ENCODE peak calls at places on chromosomes 2 and 18, in seven cellular contexts. One of them, this sample, is unnamed.
A peak's percentile ranks its signal among the peaks of the same experiment; 100 is the strongest.

GRCh38 chr2:95292623-95293260 is 4.4 kb upstream of the KCNIP3 start:
- DNase-seq in heart left ventricle: no peak
- DNase-seq in progenitor cell of endocrine pancreas: no peak
- DNase-seq in Calu3: no peak
- DNase-seq in IMR-90: no peak
- DNase-seq in fibroblast of lung: no peak
- DNase-seq in NB4: no peak
- DNase-seq in this sample: no peak

GRCh38 chr2:174697267-174697666 is 67.0 kb downstream of the CHRNA1 start:
- DNase-seq in progenitor cell of endocrine pancreas: peak; percentile 28
- DNase-seq in fibroblast of lung: peak; percentile 56
- DNase-seq in NB4: peak; percentile 80
- DNase-seq in Calu3: peak; percentile 66
- DNase-seq in heart left ventricle: peak; percentile 52
- DNase-seq in IMR-90: peak; percentile 57
- DNase-seq in this sample: peak; percentile 77

GRCh38 chr2:152409691-152410597 is 75.0 kb downstream of the FMNL2 start:
- DNase-seq in fibroblast of lung: no peak
- DNase-seq in Calu3: no peak
- DNase-seq in heart left ventricle: no peak
- DNase-seq in NB4: peak; percentile 36
- DNase-seq in IMR-90: peak; percentile 75
- DNase-seq in progenitor cell of endocrine pancreas: no peak
- DNase-seq in this sample: no peak

GRCh38 chr18:47075098-47075883 is 39.9 kb upstream of the ELOA2 start:
- DNase-seq in NB4: no peak
- DNase-seq in heart left ventricle: no peak
- DNase-seq in fibroblast of lung: no peak
- DNase-seq in Calu3: peak; percentile 31
- DNase-seq in progenitor cell of endocrine pancreas: no peak
- DNase-seq in IMR-90: no peak
- DNase-seq in this sample: peak; percentile 37

GRCh38 chr2:220394433-220394832 is 767.0 kb downstream of the SLC4A3 start:
- DNase-seq in progenitor cell of endocrine pancreas: no peak
- DNase-seq in fibroblast of lung: peak; percentile 61
- DNase-seq in NB4: no peak
- DNase-seq in heart left ventricle: peak; percentile 44
- DNase-seq in IMR-90: peak; percentile 58
- DNase-seq in Calu3: peak; percentile 35
- DNase-seq in this sample: no peak

GRCh38 chr2:120564213-120565094 is 171.2 kb upstream of the GLI2 start:
- DNase-seq in heart left ventricle: no peak
- DNase-seq in NB4: no peak
- DNase-seq in IMR-90: no peak
- DNase-seq in Calu3: peak; percentile 28
- DNase-seq in fibroblast of lung: no peak
- DNase-seq in progenitor cell of endocrine pancreas: peak; percentile 74
- DNase-seq in this sample: peak; percentile 54

GRCh38 chr2:68390600-68390999 is 25.5 kb downstream of the PLEK start:
- DNase-seq in Calu3: no peak
- DNase-seq in NB4: no peak
- DNase-seq in IMR-90: no peak
- DNase-seq in progenitor cell of endocrine pancreas: no peak
- DNase-seq in fibroblast of lung: no peak
- DNase-seq in heart left ventricle: no peak
- DNase-seq in this sample: no peak

GRCh38 chr18:23105030-23105429 is 30.3 kb upstream of the CABLES1 start:
- DNase-seq in Calu3: no peak
- DNase-seq in NB4: no peak
- DNase-seq in heart left ventricle: no peak
- DNase-seq in IMR-90: no peak
- DNase-seq in progenitor cell of endocrine pancreas: no peak
- DNase-seq in fibroblast of lung: no peak
- DNase-seq in this sample: no peak

GRCh38 chr2:135563793-135564192 is 32.5 kb downstream of the R3HDM1 start:
- DNase-seq in heart left ventricle: no peak
- DNase-seq in Calu3: no peak
- DNase-seq in progenitor cell of endocrine pancreas: no peak
- DNase-seq in NB4: peak; percentile 41
- DNase-seq in IMR-90: peak; percentile 54
- DNase-seq in fibroblast of lung: peak; percentile 15
- DNase-seq in this sample: no peak

GRCh38 chr2:175834472-175834871 is 167.6 kb downstream of the LNPK start:
- DNase-seq in IMR-90: no peak
- DNase-seq in fibroblast of lung: no peak
- DNase-seq in Calu3: no peak
- DNase-seq in NB4: no peak
- DNase-seq in heart left ventricle: no peak
- DNase-seq in progenitor cell of endocrine pancreas: no peak
- DNase-seq in this sample: peak; percentile 84

GRCh38 chr2:237888389-237888788 is 29.0 kb downstream of the RAMP1 start:
- DNase-seq in progenitor cell of endocrine pancreas: no peak
- DNase-seq in IMR-90: peak; percentile 85
- DNase-seq in heart left ventricle: no peak
- DNase-seq in Calu3: no peak
- DNase-seq in NB4: peak; percentile 59
- DNase-seq in fibroblast of lung: peak; percentile 93
- DNase-seq in this sample: no peak

GRCh38 chr2:237358721-237359595 is 55.0 kb downstream of the COL6A3 start:
- DNase-seq in IMR-90: no peak
- DNase-seq in Calu3: no peak
- DNase-seq in fibroblast of lung: no peak
- DNase-seq in progenitor cell of endocrine pancreas: no peak
- DNase-seq in NB4: no peak
- DNase-seq in heart left ventricle: no peak
- DNase-seq in this sample: no peak

GRCh38 chr2:10413488-10413887 is 34.6 kb downstream of the ODC1 start:
- DNase-seq in fibroblast of lung: no peak
- DNase-seq in heart left ventricle: no peak
- DNase-seq in Calu3: no peak
- DNase-seq in IMR-90: no peak
- DNase-seq in NB4: no peak
- DNase-seq in progenitor cell of endocrine pancreas: no peak
- DNase-seq in this sample: no peak

GRCh38 chr18:38483326-38483725 is 917.7 kb upstream of the CELF4 start:
- DNase-seq in progenitor cell of endocrine pancreas: no peak
- DNase-seq in IMR-90: no peak
- DNase-seq in NB4: no peak
- DNase-seq in heart left ventricle: no peak
- DNase-seq in Calu3: no peak
- DNase-seq in fibroblast of lung: no peak
- DNase-seq in this sample: no peak

GRCh38 chr2:48548871-48549270 is 18.9 kb downstream of the STON1 start:
- DNase-seq in IMR-90: peak; percentile 62
- DNase-seq in NB4: no peak
- DNase-seq in fibroblast of lung: peak; percentile 33
- DNase-seq in Calu3: no peak
- DNase-seq in progenitor cell of endocrine pancreas: no peak
- DNase-seq in heart left ventricle: no peak
- DNase-seq in this sample: no peak

GRCh38 chr2:29259221-29259620 is 144.0 kb downstream of the CLIP4 start:
- DNase-seq in IMR-90: peak; percentile 58
- DNase-seq in Calu3: no peak
- DNase-seq in heart left ventricle: no peak
- DNase-seq in fibroblast of lung: peak; percentile 9
- DNase-seq in progenitor cell of endocrine pancreas: no peak
- DNase-seq in NB4: no peak
- DNase-seq in this sample: no peak

GRCh38 chr2:96174251-96175144 is 29.3 kb upstream of the DUSP2 start:
- DNase-seq in NB4: peak; percentile 86
- DNase-seq in IMR-90: peak; percentile 51
- DNase-seq in progenitor cell of endocrine pancreas: peak; percentile 71
- DNase-seq in fibroblast of lung: peak; percentile 56
- DNase-seq in heart left ventricle: peak; percentile 68
- DNase-seq in Calu3: peak; percentile 85
- DNase-seq in this sample: peak; percentile 89

GRCh38 chr2:219285894-219286425 is 6.8 kb downstream of the DNAJB2 start:
- DNase-seq in heart left ventricle: no peak
- DNase-seq in Calu3: no peak
- DNase-seq in progenitor cell of endocrine pancreas: no peak
- DNase-seq in IMR-90: peak; percentile 57
- DNase-seq in fibroblast of lung: peak; percentile 81
- DNase-seq in NB4: no peak
- DNase-seq in this sample: peak; percentile 73

GRCh38 chr2:80687524-80687923 is 383.0 kb upstream of the LRRTM1 start:
- DNase-seq in Calu3: no peak
- DNase-seq in progenitor cell of endocrine pancreas: no peak
- DNase-seq in NB4: no peak
- DNase-seq in heart left ventricle: no peak
- DNase-seq in fibroblast of lung: no peak
- DNase-seq in IMR-90: no peak
- DNase-seq in this sample: no peak

GRCh38 chr18:47100214-47100831 is 50.0 kb downstream of the HDHD2 start:
- DNase-seq in progenitor cell of endocrine pancreas: peak; percentile 49
- DNase-seq in heart left ventricle: peak; percentile 25
- DNase-seq in IMR-90: peak; percentile 60
- DNase-seq in Calu3: peak; percentile 67
- DNase-seq in fibroblast of lung: peak; percentile 52
- DNase-seq in NB4: peak; percentile 41
- DNase-seq in this sample: peak; percentile 71

GRCh38 chr2:149648282-149649030 is 60.9 kb upstream of the MMADHC start:
- DNase-seq in Calu3: peak; percentile 22
- DNase-seq in NB4: no peak
- DNase-seq in IMR-90: peak; percentile 99
- DNase-seq in fibroblast of lung: peak; percentile 97
- DNase-seq in progenitor cell of endocrine pancreas: no peak
- DNase-seq in heart left ventricle: peak; percentile 18
- DNase-seq in this sample: no peak

DNA sequence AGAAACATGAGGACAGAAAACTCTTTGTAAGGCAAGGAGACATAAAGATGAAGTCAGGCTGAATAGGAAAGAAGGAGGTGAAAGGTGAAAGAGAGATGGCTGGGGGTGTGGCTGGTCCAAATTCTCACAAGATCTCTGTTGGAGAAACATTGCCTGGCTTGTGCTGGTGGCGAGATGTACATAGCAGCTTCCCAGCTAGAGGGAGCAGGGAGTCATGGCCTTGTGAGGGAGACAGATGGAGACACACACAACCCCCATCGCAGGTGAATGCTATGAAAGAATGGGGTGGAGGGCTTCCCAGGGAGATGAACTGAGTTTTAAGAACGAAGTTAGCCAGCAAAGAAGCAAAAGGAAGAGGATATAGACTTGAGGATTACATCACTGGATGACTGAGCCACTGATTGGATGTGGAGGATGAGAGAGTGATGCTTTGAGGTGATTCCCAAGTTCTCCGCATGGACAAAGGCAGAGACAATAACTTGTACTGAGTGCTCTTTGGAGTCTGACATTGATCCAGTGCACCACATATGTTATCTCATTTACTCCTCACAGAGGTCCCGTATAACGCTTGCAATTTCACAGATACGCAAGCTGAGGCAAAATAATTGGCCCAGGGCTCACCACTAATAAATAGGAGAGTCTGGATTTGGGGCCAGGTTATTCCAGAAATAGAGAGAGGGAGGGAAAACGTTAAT is 3.6 kb upstream of the EMX1 start:
- DNase-seq in Calu3: no peak
- DNase-seq in fibroblast of lung: no peak
- DNase-seq in NB4: no peak
- DNase-seq in heart left ventricle: no peak
- DNase-seq in IMR-90: no peak
- DNase-seq in progenitor cell of endocrine pancreas: no peak
- DNase-seq in this sample: no peak
- TF ChIP-seq CTCF in Calu3: no peak
- TF ChIP-seq CTCF in fibroblast of lung: peak; percentile 31
- TF ChIP-seq CTCF in NB4: no peak
- TF ChIP-seq CTCF in heart left ventricle: no peak
- TF ChIP-seq CTCF in IMR-90: no peak
- TF ChIP-seq CTCF in progenitor cell of endocrine pancreas: peak; percentile 24
- TF ChIP-seq CTCF in this sample: no peak

GRCh38 chr2:45578056-45578843 is 32.8 kb downstream of the SRBD1 start:
- DNase-seq in Calu3: no peak
- DNase-seq in NB4: peak; percentile 68
- DNase-seq in IMR-90: peak; percentile 59
- DNase-seq in heart left ventricle: no peak
- DNase-seq in fibroblast of lung: peak; percentile 72
- DNase-seq in progenitor cell of endocrine pancreas: no peak
- DNase-seq in this sample: peak; percentile 18
- TF ChIP-seq CTCF in Calu3: no peak
- TF ChIP-seq CTCF in NB4: peak; percentile 63
- TF ChIP-seq CTCF in IMR-90: peak; percentile 61
- TF ChIP-seq CTCF in heart left ventricle: peak; percentile 10
- TF ChIP-seq CTCF in fibroblast of lung: peak; percentile 64
- TF ChIP-seq CTCF in progenitor cell of endocrine pancreas: peak; percentile 32
- TF ChIP-seq CTCF in this sample: peak; percentile 57

DNA sequence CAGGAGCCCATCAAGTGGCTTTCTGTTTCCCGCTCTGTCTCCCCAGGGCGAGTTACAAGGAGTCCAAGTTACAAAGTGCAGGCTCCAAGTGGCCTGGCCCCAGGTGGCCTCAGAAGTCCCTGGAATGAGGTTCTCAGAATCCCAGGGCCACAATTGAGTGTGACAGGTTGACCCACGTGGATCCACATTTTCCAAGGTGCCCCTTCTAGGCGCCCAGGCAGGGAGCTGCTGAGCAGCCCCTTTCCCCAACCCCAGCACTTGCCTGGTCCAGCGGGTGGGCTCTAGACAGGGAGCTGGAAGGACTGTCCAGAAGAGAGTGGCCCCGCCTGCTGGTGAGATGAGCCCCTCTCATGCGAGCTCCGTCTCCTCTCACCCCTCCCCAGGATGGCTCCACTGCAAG is 253.4 kb downstream of the CYP26B1 start:
- DNase-seq in IMR-90: no peak
- DNase-seq in NB4: no peak
- DNase-seq in fibroblast of lung: no peak
- DNase-seq in heart left ventricle: no peak
- DNase-seq in progenitor cell of endocrine pancreas: no peak
- DNase-seq in Calu3: no peak
- DNase-seq in this sample: no peak
- TF ChIP-seq CTCF in IMR-90: no peak
- TF ChIP-seq CTCF in NB4: no peak
- TF ChIP-seq CTCF in fibroblast of lung: no peak
- TF ChIP-seq CTCF in heart left ventricle: no peak
- TF ChIP-seq CTCF in progenitor cell of endocrine pancreas: no peak
- TF ChIP-seq CTCF in Calu3: no peak
- TF ChIP-seq CTCF in this sample: no peak

DNA sequence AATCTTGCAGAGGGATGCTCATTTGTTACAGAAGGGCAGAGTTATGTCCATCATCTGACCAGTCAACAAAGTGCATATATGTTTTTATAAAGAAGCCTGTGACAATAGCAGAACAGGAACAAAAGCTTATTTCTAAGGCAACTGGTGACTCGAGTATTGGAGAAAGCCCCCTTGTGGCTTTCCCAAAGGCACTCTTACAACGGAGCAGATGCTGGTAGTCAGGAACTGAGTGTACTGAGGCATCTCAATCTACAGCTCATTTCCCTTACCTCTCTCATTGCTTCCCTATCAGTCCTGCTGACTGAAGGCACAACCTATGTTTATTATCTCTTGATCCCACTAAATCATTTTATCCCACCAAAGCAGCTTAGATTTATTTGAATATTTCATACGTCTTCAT is 557.1 kb upstream of the CHAC2 start:
- DNase-seq in NB4: no peak
- DNase-seq in IMR-90: no peak
- DNase-seq in progenitor cell of endocrine pancreas: no peak
- DNase-seq in heart left ventricle: no peak
- DNase-seq in fibroblast of lung: peak; percentile 6
- DNase-seq in Calu3: no peak
- DNase-seq in this sample: no peak
- TF ChIP-seq CTCF in NB4: no peak
- TF ChIP-seq CTCF in IMR-90: no peak
- TF ChIP-seq CTCF in progenitor cell of endocrine pancreas: peak; percentile 21
- TF ChIP-seq CTCF in heart left ventricle: no peak
- TF ChIP-seq CTCF in fibroblast of lung: peak; percentile 29
- TF ChIP-seq CTCF in Calu3: no peak
- TF ChIP-seq CTCF in this sample: no peak

GRCh38 chr2:214311031-214311533 is 99.8 kb upstream of the VWC2L start:
- DNase-seq in NB4: peak; percentile 12
- DNase-seq in heart left ventricle: no peak
- DNase-seq in IMR-90: no peak
- DNase-seq in Calu3: peak; percentile 11
- DNase-seq in progenitor cell of endocrine pancreas: no peak
- DNase-seq in fibroblast of lung: no peak
- DNase-seq in this sample: no peak
- TF ChIP-seq CTCF in NB4: peak; percentile 31
- TF ChIP-seq CTCF in heart left ventricle: no peak
- TF ChIP-seq CTCF in IMR-90: no peak
- TF ChIP-seq CTCF in Calu3: peak; percentile 31
- TF ChIP-seq CTCF in progenitor cell of endocrine pancreas: peak; percentile 37
- TF ChIP-seq CTCF in fibroblast of lung: no peak
- TF ChIP-seq CTCF in this sample: peak; percentile 39